ENCODE peak calls at places on chromosomes 16 and 17, in ten cellular contexts. B, C, G, Z, E, L, T, D, V and S are unnamed samples.

GRCh38 chr16:11379420-11379819 is 34.2 kb downstream of the RMI2 start:
- DNase-seq in B (no peak), C (no peak), G (no peak), Z (peak), E (peak), L (no peak), T (no peak), D (no peak), V (no peak), S (no peak)

GRCh38 chr16:66603537-66604375 is 748 bp upstream of the CMTM3 start:
- DNase-seq in B (no peak), C (peak), G (no peak), Z (peak), E (peak), L (peak), T (peak), D (peak), V (no peak), S (no peak)

GRCh38 chr17:13940858-13941665 is 128.2 kb upstream of the COX10 start:
- DNase-seq in B (no peak), C (no peak), G (no peak), Z (no peak), E (no peak), L (no peak), T (no peak), D (no peak), V (no peak), S (peak)

GRCh38 chr16:8109510-8110369 is 480.6 kb downstream of the TMEM114 start:
- DNase-seq in B (no peak), C (no peak), G (no peak), Z (no peak), E (no peak), L (peak), T (no peak), D (no peak), V (no peak), S (no peak)

GRCh38 chr16:77564791-77565390 is 130.1 kb upstream of the ADAMTS18 start:
- DNase-seq in B (no peak), C (no peak), G (no peak), Z (no peak), E (no peak), L (no peak), T (no peak), D (no peak), V (no peak), S (no peak)

GRCh38 chr17:3965123-3965800 is 1.0 kb upstream of the ATP2A3 start:
- DNase-seq in B (no peak), C (no peak), G (peak), Z (peak), E (peak), L (peak), T (peak), D (peak), V (no peak), S (peak)

GRCh38 chr16:84700518-84701277 is 898 bp downstream of the USP10 start:
- DNase-seq in B (peak), C (no peak), G (peak), Z (peak), E (no peak), L (peak), T (no peak), D (no peak), V (no peak), S (no peak)

GRCh38 chr17:78414178-78415162 is 36.0 kb downstream of the PGS1 start:
- DNase-seq in B (no peak), C (peak), G (no peak), Z (peak), E (no peak), L (no peak), T (no peak), D (no peak), V (no peak), S (no peak)

GRCh38 chr17:17724991-17725852 is 44.0 kb downstream of the RAI1 start:
- DNase-seq in B (peak), C (no peak), G (peak), Z (no peak), E (no peak), L (no peak), T (peak), D (no peak), V (no peak), S (no peak)